ENCODE peak calls at places on chromosomes 13 and 19, in five cellular contexts. One of them, this sample, is unnamed.

GRCh38 chr13:48263196-48263595 is 30.2 kb downstream of the ITM2B start:
- DNase-seq in GM10248: no peak
- DNase-seq in body of pancreas: no peak
- DNase-seq in NCI-H774: no peak
- DNase-seq in hepatic stellate cell: no peak
- DNase-seq in this sample: no peak

GRCh38 chr19:3556423-3556977 is 886 bp downstream of the MFSD12 start:
- DNase-seq in hepatic stellate cell: no peak
- DNase-seq in body of pancreas: no peak
- DNase-seq in NCI-H774: no peak
- DNase-seq in GM10248: no peak
- DNase-seq in this sample: no peak

GRCh38 chr13:96710166-96710866 is 284.0 kb downstream of the OXGR1 start:
- DNase-seq in body of pancreas: no peak
- DNase-seq in NCI-H774: no peak
- DNase-seq in GM10248: no peak
- DNase-seq in hepatic stellate cell: no peak
- DNase-seq in this sample: no peak

GRCh38 chr13:35599385-35599784 is 122.9 kb upstream of the MAB21L1 start:
- DNase-seq in GM10248: no peak
- DNase-seq in body of pancreas: no peak
- DNase-seq in hepatic stellate cell: no peak
- DNase-seq in NCI-H774: no peak
- DNase-seq in this sample: no peak

GRCh38 chr13:102799544-102800144 is 725 bp downstream of the BIVM start:
- DNase-seq in GM10248: peak; percentile 37
- DNase-seq in NCI-H774: peak; percentile 33
- DNase-seq in hepatic stellate cell: peak; percentile 26
- DNase-seq in body of pancreas: no peak
- DNase-seq in this sample: no peak

GRCh38 chr19:48977061-48977460 is 12.0 kb downstream of the FTL start:
- DNase-seq in body of pancreas: no peak
- DNase-seq in NCI-H774: no peak
- DNase-seq in hepatic stellate cell: no peak
- DNase-seq in GM10248: no peak
- DNase-seq in this sample: no peak

GRCh38 chr13:80055804-80056203 is 285.1 kb downstream of the SPRY2 start:
- DNase-seq in NCI-H774: no peak
- DNase-seq in body of pancreas: no peak
- DNase-seq in GM10248: no peak
- DNase-seq in hepatic stellate cell: no peak
- DNase-seq in this sample: no peak

GRCh38 chr13:99601535-99601934 is 100.3 kb downstream of the TM9SF2 start:
- DNase-seq in body of pancreas: no peak
- DNase-seq in GM10248: no peak
- DNase-seq in hepatic stellate cell: no peak
- DNase-seq in NCI-H774: no peak
- DNase-seq in this sample: no peak

GRCh38 chr13:72221276-72221962 is 354.4 kb upstream of the DACH1 start:
- DNase-seq in GM10248: peak; percentile 8
- DNase-seq in body of pancreas: peak; percentile 69
- DNase-seq in hepatic stellate cell: peak; percentile 4
- DNase-seq in NCI-H774: no peak
- DNase-seq in this sample: no peak

GRCh38 chr19:2173388-2173787 is 9.7 kb downstream of the DOT1L start:
- DNase-seq in hepatic stellate cell: no peak
- DNase-seq in body of pancreas: no peak
- DNase-seq in NCI-H774: no peak
- DNase-seq in GM10248: no peak
- DNase-seq in this sample: no peak

GRCh38 chr19:45123440-45123850 is 30.5 kb downstream of the PPP1R37 start:
- DNase-seq in hepatic stellate cell: no peak
- DNase-seq in NCI-H774: no peak
- DNase-seq in body of pancreas: no peak
- DNase-seq in GM10248: no peak
- DNase-seq in this sample: no peak

GRCh38 chr19:28633223-28634030 is 579.5 kb downstream of the UQCRFS1 start:
- DNase-seq in GM10248: peak; percentile 40
- DNase-seq in NCI-H774: peak; percentile 24
- DNase-seq in body of pancreas: peak; percentile 44
- DNase-seq in hepatic stellate cell: peak; percentile 57
- DNase-seq in this sample: no peak

GRCh38 chr19:46859637-46860124 is 1.1 kb upstream of the ARHGAP35 start:
- DNase-seq in body of pancreas: peak; percentile 68
- DNase-seq in NCI-H774: no peak
- DNase-seq in GM10248: no peak
- DNase-seq in hepatic stellate cell: peak; percentile 45
- DNase-seq in this sample: no peak

GRCh38 chr13:99686944-99687382 is 185.7 kb downstream of the TM9SF2 start:
- DNase-seq in body of pancreas: no peak
- DNase-seq in hepatic stellate cell: no peak
- DNase-seq in GM10248: no peak
- DNase-seq in NCI-H774: no peak
- DNase-seq in this sample: no peak

GRCh38 chr19:38388310-38389100 is at the start of gene SPRED3:
- DNase-seq in NCI-H774: peak; percentile 53
- DNase-seq in GM10248: no peak
- DNase-seq in body of pancreas: no peak
- DNase-seq in hepatic stellate cell: peak; percentile 76
- DNase-seq in this sample: no peak

GRCh38 chr13:30972888-30973377 is 40.5 kb downstream of the TEX26 start:
- DNase-seq in body of pancreas: no peak
- DNase-seq in GM10248: no peak
- DNase-seq in NCI-H774: no peak
- DNase-seq in hepatic stellate cell: no peak
- DNase-seq in this sample: no peak

GRCh38 chr13:98345103-98345899 is 168.2 kb upstream of the RNF113B start:
- DNase-seq in NCI-H774: no peak
- DNase-seq in GM10248: no peak
- DNase-seq in body of pancreas: peak; percentile 19
- DNase-seq in hepatic stellate cell: no peak
- DNase-seq in this sample: no peak

GRCh38 chr13:110643324-110643723 is 28.0 kb downstream of the NAXD start:
- DNase-seq in body of pancreas: no peak
- DNase-seq in NCI-H774: no peak
- DNase-seq in GM10248: no peak
- DNase-seq in hepatic stellate cell: no peak
- DNase-seq in this sample: no peak

GRCh38 chr13:50456111-50456510 is 387.4 kb downstream of the DLEU7 start:
- DNase-seq in body of pancreas: no peak
- DNase-seq in hepatic stellate cell: no peak
- DNase-seq in NCI-H774: no peak
- DNase-seq in GM10248: no peak
- DNase-seq in this sample: no peak

GRCh38 chr13:47661076-47661475 is 340.0 kb downstream of the SUCLA2 start:
- DNase-seq in NCI-H774: no peak
- DNase-seq in hepatic stellate cell: no peak
- DNase-seq in body of pancreas: no peak
- DNase-seq in GM10248: no peak
- DNase-seq in this sample: no peak

GRCh38 chr13:61880576-61881283 is 465.1 kb upstream of the PCDH20 start:
- DNase-seq in hepatic stellate cell: no peak
- DNase-seq in NCI-H774: no peak
- DNase-seq in GM10248: peak; percentile 8
- DNase-seq in body of pancreas: no peak
- DNase-seq in this sample: no peak

GRCh38 chr19:17843908-17844490 is 3.8 kb downstream of the JAK3 start:
- DNase-seq in body of pancreas: no peak
- DNase-seq in GM10248: no peak
- DNase-seq in hepatic stellate cell: no peak
- DNase-seq in NCI-H774: no peak
- DNase-seq in this sample: no peak

GRCh38 chr19:51172223-51172622 is 30.1 kb downstream of the SIGLEC7 start:
- DNase-seq in NCI-H774: no peak
- DNase-seq in hepatic stellate cell: no peak
- DNase-seq in body of pancreas: no peak
- DNase-seq in GM10248: no peak
- DNase-seq in this sample: no peak

GRCh38 chr13:106306748-106307277 is 228.6 kb downstream of the EFNB2 start:
- DNase-seq in NCI-H774: no peak
- DNase-seq in hepatic stellate cell: no peak
- DNase-seq in GM10248: no peak
- DNase-seq in body of pancreas: no peak
- DNase-seq in this sample: no peak

GRCh38 chr19:13505761-13506549 is at the start of gene CACNA1A:
- DNase-seq in GM10248: no peak
- DNase-seq in body of pancreas: no peak
- DNase-seq in NCI-H774: no peak
- DNase-seq in hepatic stellate cell: peak; percentile 59
- DNase-seq in this sample: no peak

GRCh38 chr19:48603001-48603400 is 3.5 kb upstream of the SPACA4 start:
- DNase-seq in GM10248: no peak
- DNase-seq in hepatic stellate cell: no peak
- DNase-seq in body of pancreas: no peak
- DNase-seq in NCI-H774: no peak
- DNase-seq in this sample: no peak

GRCh38 chr19:45713141-45713540 is 17.6 kb downstream of the FBXO46 start:
- DNase-seq in hepatic stellate cell: no peak
- DNase-seq in GM10248: no peak
- DNase-seq in NCI-H774: no peak
- DNase-seq in body of pancreas: no peak
- DNase-seq in this sample: no peak

GRCh38 chr13:112619730-112620639 is 32.0 kb upstream of the TUBGCP3 start:
- DNase-seq in hepatic stellate cell: no peak
- DNase-seq in body of pancreas: no peak
- DNase-seq in NCI-H774: peak; percentile 100
- DNase-seq in GM10248: no peak
- DNase-seq in this sample: peak; percentile 37

GRCh38 chr19:3556978-3557460 is 367 bp downstream of the MFSD12 start:
- DNase-seq in NCI-H774: no peak
- DNase-seq in body of pancreas: peak; percentile 52
- DNase-seq in GM10248: no peak
- DNase-seq in hepatic stellate cell: peak; percentile 76
- DNase-seq in this sample: no peak